ENCODE peak calls at places on chromosomes 2 and 18, in eight cellular contexts. T, K, O, U, Y, I, B and V are unnamed samples.

GRCh38 chr18:57107141-57107832 is 39.6 kb upstream of the BOD1L2 start:
- DNase-seq in I (no peak), K (no peak), Y (peak), O (no peak), T (peak), U (no peak), B (no peak), V (no peak)

GRCh38 chr2:69188174-69188900 is 175.4 kb downstream of the ANTXR1 start:
- DNase-seq in I (no peak), K (no peak), Y (no peak), U (no peak), O (no peak), B (no peak), T (no peak), V (peak)

GRCh38 chr18:39389800-39390379 is 1824.3 kb upstream of the CELF4 start:
- DNase-seq in T (no peak), U (no peak), Y (peak), O (no peak), K (no peak), B (no peak), I (no peak), V (no peak)

GRCh38 chr2:239339241-239339640 is 61.6 kb downstream of the HDAC4 start:
- DNase-seq in I (no peak), K (no peak), Y (no peak), T (no peak), B (no peak), O (no peak), U (no peak), V (peak)

GRCh38 chr2:84881581-84882414 is 914 bp upstream of the TRABD2A start:
- DNase-seq in I (peak), U (peak), T (peak), O (peak), B (peak), K (peak), Y (peak), V (peak)

GRCh38 chr2:25042321-25043240 is 705 bp downstream of the EFR3B start:
- DNase-seq in T (peak), O (no peak), I (peak), Y (peak), U (peak), K (no peak), B (no peak), V (no peak)

GRCh38 chr18:2948038-2948437 is 64.9 kb downstream of the LPIN2 start:
- DNase-seq in Y (peak), U (no peak), B (no peak), O (peak), T (peak), I (no peak), K (no peak), V (no peak)

GRCh38 chr2:149894760-149895159 is 307.2 kb upstream of the MMADHC start:
- DNase-seq in B (peak), U (no peak), I (no peak), T (no peak), Y (no peak), O (no peak), K (no peak), V (peak)

GRCh38 chr2:68755071-68755470 is 20.5 kb downstream of the ARHGAP25 start:
- DNase-seq in U (no peak), K (no peak), T (no peak), O (no peak), I (no peak), B (no peak), Y (no peak), V (no peak)

GRCh38 chr18:59787998-59788875 is 91.0 kb upstream of the CCBE1 start:
- DNase-seq in U (no peak), Y (peak), K (no peak), O (peak), T (peak), B (peak), I (no peak), V (no peak)

GRCh38 chr2:5453648-5454390 is 238.4 kb upstream of the SOX11 start:
- DNase-seq in O (no peak), K (no peak), T (no peak), I (no peak), U (no peak), B (no peak), Y (no peak), V (no peak)

GRCh38 chr2:70715161-70715985 is 52.6 kb downstream of the ADD2 start:
- DNase-seq in B (no peak), U (no peak), I (no peak), Y (no peak), K (no peak), T (no peak), O (no peak), V (no peak)

GRCh38 chr2:223522796-223523195 is 79.4 kb downstream of the SCG2 start:
- DNase-seq in T (no peak), Y (no peak), B (no peak), U (no peak), O (no peak), I (no peak), K (no peak), V (no peak)

GRCh38 chr2:400988-401679 is 113.2 kb upstream of the ALKAL2 start:
- DNase-seq in B (no peak), U (no peak), O (no peak), Y (no peak), K (no peak), T (no peak), I (no peak), V (no peak)

GRCh38 chr2:181203412-181203811 is 223.0 kb downstream of the UBE2E3 start:
- DNase-seq in T (peak), I (no peak), K (no peak), Y (peak), U (no peak), B (no peak), O (peak), V (no peak)

GRCh38 chr2:171939754-171940093 is 17.5 kb downstream of the HAT1 start:
- DNase-seq in I (no peak), O (no peak), K (no peak), Y (no peak), B (no peak), U (no peak), T (no peak), V (no peak)

GRCh38 chr2:227324671-227325055 is 388 bp upstream of the MFF start:
- DNase-seq in I (no peak), B (no peak), O (peak), U (no peak), K (no peak), Y (no peak), T (no peak), V (no peak)

GRCh38 chr2:231017250-231017636 is 20.1 kb upstream of the C2orf72 start:
- DNase-seq in Y (no peak), O (no peak), B (no peak), T (no peak), K (no peak), U (no peak), I (no peak), V (no peak)

GRCh38 chr2:5696741-5697521 is 4.7 kb downstream of the SOX11 start:
- DNase-seq in T (no peak), K (no peak), U (no peak), Y (peak), O (no peak), B (no peak), I (no peak), V (no peak)

GRCh38 chr2:59654753-59655152 is 898.7 kb downstream of the BCL11A start:
- DNase-seq in I (no peak), T (no peak), K (no peak), O (no peak), Y (no peak), U (no peak), B (no peak), V (no peak)

GRCh38 chr2:192500550-192501200 is 305.9 kb upstream of the TMEFF2 start:
- DNase-seq in O (peak), I (no peak), T (peak), B (no peak), K (no peak), U (no peak), Y (peak), V (no peak)

GRCh38 chr2:9114457-9114856 is 92.2 kb upstream of the ASAP2 start:
- DNase-seq in B (no peak), K (no peak), T (no peak), O (no peak), I (no peak), Y (no peak), U (no peak), V (no peak)

GRCh38 chr2:101307950-101308431 is 510 bp downstream of the RNF149 start:
- DNase-seq in I (no peak), T (no peak), Y (peak), B (peak), K (no peak), U (peak), O (no peak), V (no peak)

GRCh38 chr2:47300081-47300480 is 102.9 kb upstream of the MSH2 start:
- DNase-seq in U (no peak), Y (no peak), B (no peak), O (no peak), K (no peak), T (no peak), I (no peak), V (no peak)

GRCh38 chr18:35693829-35694228 is 112.3 kb downstream of the GALNT1 start:
- DNase-seq in B (no peak), O (no peak), U (no peak), I (no peak), K (no peak), Y (no peak), T (no peak), V (no peak)

GRCh38 chr2:25234756-25235155 is 66.4 kb upstream of the POMC start:
- DNase-seq in I (no peak), Y (no peak), B (no peak), O (no peak), U (no peak), T (no peak), K (no peak), V (no peak)

GRCh38 chr2:26000561-26001211 is 18.4 kb upstream of the KIF3C start:
- DNase-seq in B (peak), O (no peak), K (no peak), I (no peak), U (no peak), T (no peak), Y (no peak), V (no peak)

GRCh38 chr2:16645771-16646559 is 19.7 kb downstream of the CYRIA start:
- DNase-seq in T (no peak), I (no peak), B (no peak), K (no peak), U (no peak), Y (no peak), O (no peak), V (no peak)

GRCh38 chr2:44979581-44979980 is 29.7 kb downstream of the SIX2 start:
- DNase-seq in B (no peak), U (no peak), T (no peak), Y (no peak), O (no peak), K (no peak), I (no peak), V (no peak)

GRCh38 chr18:34707670-34708069 is 2.4 kb upstream of the DTNA start:
- DNase-seq in I (no peak), T (peak), Y (peak), U (no peak), B (peak), K (no peak), O (peak), V (no peak)

GRCh38 chr2:219658447-219658846 is 31.0 kb downstream of the SLC4A3 start:
- DNase-seq in Y (peak), O (no peak), T (peak), U (no peak), I (no peak), B (no peak), K (no peak), V (no peak)

GRCh38 chr2:126752876-126753275 is 96.9 kb downstream of the GYPC start:
- DNase-seq in Y (no peak), B (no peak), K (no peak), O (no peak), U (no peak), T (no peak), I (no peak), V (peak)

GRCh38 chr18:48818329-48819254 is 132.2 kb downstream of the SMAD7 start:
- DNase-seq in I (no peak), B (peak), U (peak), K (no peak), O (no peak), T (no peak), Y (no peak), V (peak)

GRCh38 chr2:37301408-37301807 is 23.2 kb downstream of the PRKD3 start:
- DNase-seq in I (no peak), Y (no peak), B (no peak), O (no peak), U (no peak), K (no peak), T (no peak), V (no peak)

GRCh38 chr2:112483821-112484220 is 1.9 kb downstream of the TTL start:
- DNase-seq in Y (no peak), I (no peak), K (no peak), O (no peak), B (no peak), T (no peak), U (no peak), V (no peak)

GRCh38 chr2:187224989-187225388 is 223.1 kb downstream of the CALCRL start:
- DNase-seq in I (no peak), T (no peak), U (no peak), O (no peak), B (no peak), Y (no peak), K (no peak), V (no peak)

GRCh38 chr2:62114564-62114963 is 81.4 kb upstream of the B3GNT2 start:
- DNase-seq in O (no peak), K (no peak), Y (no peak), B (no peak), U (no peak), T (no peak), I (peak), V (no peak)

GRCh38 chr18:2979871-2980606 is 32.9 kb downstream of the LPIN2 start:
- DNase-seq in T (no peak), Y (peak), I (no peak), B (no peak), K (no peak), U (no peak), O (no peak), V (no peak)

GRCh38 chr2:94978917-94979316 is 46.6 kb upstream of the MAL start:
- DNase-seq in K (no peak), U (no peak), O (no peak), I (no peak), T (no peak), B (no peak), Y (no peak), V (no peak)

DNA sequence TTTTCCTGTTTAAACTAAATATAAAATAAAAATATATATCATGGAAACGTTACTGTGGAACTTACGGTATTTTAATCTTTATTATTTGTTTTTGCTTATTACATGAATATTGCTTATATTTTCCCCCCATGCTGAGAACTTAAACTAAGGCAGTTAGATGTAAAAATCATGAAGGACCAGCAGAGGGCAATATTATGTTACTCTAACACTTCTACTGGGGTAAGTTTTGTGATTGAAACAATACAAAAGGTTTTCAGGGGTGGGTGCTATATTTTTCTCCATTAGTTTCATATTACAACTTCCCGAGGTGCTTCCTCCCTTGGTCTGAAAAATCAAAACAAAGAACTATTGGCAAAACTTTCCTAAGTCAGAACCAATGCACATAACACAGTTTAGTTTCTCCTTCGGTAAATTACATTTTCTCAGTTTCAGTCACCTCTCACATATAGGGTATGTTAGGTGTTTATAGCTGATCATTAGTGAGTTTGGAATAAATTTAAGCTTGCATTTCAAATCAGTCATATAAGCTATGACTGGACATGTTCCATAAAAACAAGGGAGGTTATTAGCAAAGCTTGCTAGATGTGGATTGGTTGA is 54.8 kb downstream of the ZNF407 start:
- DNase-seq in U (no peak), I (no peak), K (no peak), Y (peak), T (peak), O (peak), B (no peak), V (no peak)
- TF ChIP-seq CTCF in U (peak), I (peak), K (no peak), Y (peak), T (peak), O (peak), B (peak), V (no peak)

GRCh38 chr18:5630766-5631413 is 87.1 kb upstream of the EPB41L3 start:
- DNase-seq in U (no peak), Y (no peak), O (no peak), B (no peak), I (no peak), K (no peak), T (no peak), V (no peak)

GRCh38 chr18:5627756-5628511 is 84.1 kb upstream of the EPB41L3 start:
- DNase-seq in B (no peak), T (no peak), U (peak), K (no peak), O (no peak), Y (no peak), I (no peak), V (no peak)

GRCh38 chr18:5628512-5629255 is 84.9 kb upstream of the EPB41L3 start:
- DNase-seq in T (no peak), U (peak), B (peak), Y (peak), O (no peak), I (peak), K (no peak), V (no peak)

GRCh38 chr18:5632041-5632440 is 88.2 kb upstream of the EPB41L3 start:
- DNase-seq in K (no peak), T (no peak), U (no peak), B (no peak), Y (no peak), I (no peak), O (no peak), V (no peak)

DNA sequence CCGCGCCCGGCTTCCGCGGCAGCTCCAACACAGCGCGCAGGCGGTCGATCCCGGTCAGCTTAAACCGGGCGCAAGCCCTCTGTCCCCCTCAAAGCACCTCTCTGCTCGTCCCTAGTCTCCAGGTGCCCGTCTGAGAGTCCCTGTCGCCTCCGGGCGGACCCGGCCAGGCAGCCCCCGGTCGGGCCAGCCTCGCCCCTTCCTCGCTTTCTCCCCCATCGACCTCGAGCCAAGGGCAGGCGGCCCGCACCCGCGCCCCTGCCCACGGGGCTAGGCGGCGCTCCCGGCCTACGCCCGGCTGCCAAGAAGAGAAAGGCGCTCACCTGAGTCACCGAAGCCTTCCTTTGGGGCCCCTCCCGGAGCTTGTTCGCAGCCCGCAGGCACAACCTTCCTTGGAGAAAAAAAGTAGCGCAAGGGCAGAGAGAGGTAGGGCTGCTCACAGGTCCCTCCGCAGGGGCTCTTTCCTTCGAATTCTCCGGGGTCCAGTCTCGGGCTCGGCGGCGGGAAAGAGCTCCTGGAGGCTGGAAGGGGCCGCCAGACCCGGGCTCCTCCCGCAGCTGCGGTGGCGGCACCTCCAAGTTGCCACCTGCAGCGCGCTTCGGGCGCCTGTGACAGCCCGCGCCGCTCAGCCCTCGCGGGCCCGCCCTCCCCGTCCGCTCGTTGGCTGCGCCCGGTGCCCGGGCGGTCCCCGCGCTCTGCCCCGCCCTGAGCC is 86.4 kb upstream of the EPB41L3 start:
- DNase-seq in O (no peak), I (peak), T (no peak), B (peak), K (no peak), U (peak), Y (peak), V (peak)
- TF ChIP-seq CTCF in O (no peak), I (no peak), T (no peak), B (no peak), K (no peak), U (no peak), Y (no peak), V (no peak)

GRCh38 chr2:96848264-96848663 is 4.4 kb upstream of the ANKRD23 start:
- DNase-seq in K (no peak), U (no peak), B (no peak), I (no peak), O (no peak), Y (no peak), T (no peak), V (no peak)
- TF ChIP-seq CTCF in K (no peak), U (no peak), B (no peak), I (no peak), O (no peak), Y (no peak), T (no peak), V (no peak)

GRCh38 chr18:13799396-13799795 is 24.6 kb upstream of the MC5R start:
- DNase-seq in Y (no peak), I (no peak), O (no peak), K (no peak), B (no peak), T (no peak), U (no peak), V (no peak)

GRCh38 chr18:13797157-13797611 is 26.8 kb upstream of the MC5R start:
- DNase-seq in Y (peak), B (no peak), I (no peak), K (no peak), T (no peak), U (no peak), O (no peak), V (no peak)

GRCh38 chr18:13804305-13804704 is 19.6 kb upstream of the MC5R start:
- DNase-seq in K (no peak), Y (no peak), B (no peak), I (no peak), T (no peak), O (no peak), U (no peak), V (peak)

GRCh38 chr18:13800505-13801259 is 23.3 kb upstream of the MC5R start:
- DNase-seq in T (no peak), U (peak), B (no peak), O (peak), I (peak), K (no peak), Y (peak), V (peak)

GRCh38 chr18:13801260-13801601 is 22.7 kb upstream of the MC5R start:
- DNase-seq in T (no peak), Y (no peak), K (no peak), U (no peak), I (no peak), B (no peak), O (no peak), V (no peak)
- TF ChIP-seq CTCF in T (no peak), Y (no peak), K (no peak), U (no peak), I (peak), B (no peak), O (no peak), V (no peak)

GRCh38 chr2:29209551-29209950 is 94.3 kb downstream of the CLIP4 start:
- DNase-seq in B (no peak), K (no peak), Y (no peak), T (no peak), I (no peak), O (no peak), U (no peak), V (no peak)

GRCh38 chr2:29201979-29202378 is 86.8 kb downstream of the CLIP4 start:
- DNase-seq in O (no peak), K (no peak), B (no peak), U (no peak), I (no peak), Y (no peak), T (no peak), V (no peak)

GRCh38 chr2:29207352-29207751 is 92.1 kb downstream of the CLIP4 start:
- DNase-seq in U (no peak), K (no peak), B (no peak), T (peak), I (no peak), O (no peak), Y (no peak), V (no peak)

GRCh38 chr2:29202819-29203495 is 87.7 kb downstream of the CLIP4 start:
- DNase-seq in I (no peak), T (no peak), Y (no peak), B (no peak), U (no peak), K (no peak), O (no peak), V (no peak)

DNA sequence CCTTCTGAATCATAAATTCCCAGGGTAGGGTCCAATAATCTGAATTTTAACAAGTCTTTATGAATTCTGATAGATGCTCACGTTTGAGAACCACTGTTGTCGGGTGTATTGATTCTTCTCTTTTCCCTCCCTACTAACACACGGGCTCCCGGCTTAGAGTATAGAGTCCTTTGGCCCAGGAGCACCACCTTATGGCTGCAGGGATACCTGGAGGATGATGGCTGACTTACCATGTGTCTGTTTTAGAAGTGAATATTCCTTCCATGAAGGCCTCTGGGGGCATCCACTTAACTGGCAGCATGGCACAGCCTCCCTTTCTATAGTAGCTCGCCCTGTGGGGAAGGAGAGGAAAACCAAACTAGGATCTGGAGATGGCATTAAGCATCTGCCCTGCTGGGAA is 91.7 kb downstream of the CLIP4 start:
- DNase-seq in T (no peak), B (no peak), K (no peak), Y (no peak), U (no peak), I (no peak), O (no peak), V (no peak)
- TF ChIP-seq CTCF in T (no peak), B (no peak), K (no peak), Y (no peak), U (no peak), I (no peak), O (no peak), V (no peak)